ENCODE peak calls at places on chromosomes 2 and 18, in ten cellular contexts. G is GM12878, N is adrenal gland, D is colonic mucosa, Q is brain microvascular endothelial cell, S is neural progenitor cell, A is AG04450, T is fibroblast of lung, Y is astrocyte of the spinal cord, K is AG04449. W is an unnamed sample.

GRCh38 chr2:25041307-25041927 is 459 bp upstream of the EFR3B start:
- DNase-seq in G (no peak), N (peak; percentile 60), D (peak; percentile 73), Q (peak; percentile 37), S (peak; percentile 88), A (no peak), T (peak; percentile 28), Y (peak; percentile 32), K (no peak), W (no peak)

GRCh38 chr2:120600786-120601185 is 134.9 kb upstream of the GLI2 start:
- DNase-seq in G (no peak), N (no peak), D (no peak), Q (no peak), S (no peak), A (no peak), T (no peak), Y (no peak), K (no peak), W (no peak)

GRCh38 chr2:160197587-160197986 is 2.5 kb downstream of the ITGB6 start:
- DNase-seq in G (no peak), N (no peak), D (no peak), Q (no peak), S (no peak), A (no peak), T (no peak), Y (no peak), K (no peak), W (no peak)

GRCh38 chr2:152497481-152498052 is 162.6 kb downstream of the FMNL2 start:
- DNase-seq in G (no peak), N (peak; percentile 62), D (no peak), Q (peak; percentile 81), S (no peak), A (no peak), T (peak; percentile 37), Y (peak; percentile 75), K (no peak), W (no peak)

GRCh38 chr2:28717339-28717758 is 34.3 kb upstream of the PPP1CB start:
- DNase-seq in G (no peak), N (peak; percentile 65), D (peak; percentile 24), Q (peak; percentile 80), S (no peak), A (peak; percentile 32), T (peak; percentile 81), Y (peak; percentile 70), K (no peak), W (no peak)

GRCh38 chr2:45074713-45075112 is 65.5 kb upstream of the SIX2 start:
- DNase-seq in G (no peak), N (no peak), D (no peak), Q (no peak), S (no peak), A (no peak), T (no peak), Y (no peak), K (no peak), W (no peak)

GRCh38 chr2:72619622-72620021 is 206.2 kb downstream of the EXOC6B start:
- DNase-seq in G (no peak), N (no peak), D (no peak), Q (peak; percentile 47), S (peak; percentile 2), A (no peak), T (no peak), Y (no peak), K (no peak), W (no peak)

GRCh38 chr2:205858781-205859478 is 176.6 kb downstream of the NRP2 start:
- DNase-seq in G (no peak), N (no peak), D (no peak), Q (peak; percentile 24), S (no peak), A (no peak), T (peak; percentile 52), Y (no peak), K (no peak), W (no peak)

GRCh38 chr2:225177098-225177497 is 134.8 kb upstream of the DOCK10 start:
- DNase-seq in G (no peak), N (no peak), D (no peak), Q (peak; percentile 6), S (no peak), A (peak; percentile 16), T (peak; percentile 18), Y (peak; percentile 39), K (peak; percentile 47), W (peak; percentile 71)
- TF ChIP-seq CTCF in G (no peak), N (no peak), D (no peak), Q (no peak), S (no peak), A (no peak), T (no peak), Y (no peak), K (peak; percentile 23), W (peak; percentile 32)

DNA sequence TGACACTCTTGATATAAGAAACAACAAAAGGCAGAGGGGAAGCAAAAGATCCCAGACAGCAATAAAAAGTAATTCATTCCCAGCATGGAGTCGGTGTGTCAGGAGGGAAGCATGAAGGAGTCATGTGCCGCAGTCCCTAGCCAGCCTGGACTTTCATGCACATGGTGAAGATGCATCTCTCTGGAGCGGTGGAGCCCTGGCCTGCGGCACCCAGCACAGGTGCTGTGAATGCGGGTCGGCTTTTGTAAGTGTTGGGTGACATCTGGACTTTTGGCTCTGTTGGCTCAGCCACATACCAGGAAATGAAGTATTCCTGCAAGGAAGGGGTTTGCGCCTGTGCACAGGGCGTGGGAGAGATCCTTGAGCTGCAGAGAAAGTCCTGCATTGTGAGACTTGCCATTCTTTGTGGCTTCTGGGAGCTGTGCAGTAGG is 119.4 kb downstream of the COPS8 start:
- DNase-seq in G (no peak), N (no peak), D (no peak), Q (no peak), S (no peak), A (no peak), T (peak; percentile 67), Y (peak; percentile 72), K (no peak), W (no peak)
- H3K4me3 ChIP-seq in G (no peak overlapping the region), N (no peak overlapping the region), D (no peak overlapping the region), Q (no peak overlapping the region), S (no peak overlapping the region), A (no peak overlapping the region), T (no peak overlapping the region), Y (no peak overlapping the region), K (no peak overlapping the region), W (no peak overlapping the region)

DNA sequence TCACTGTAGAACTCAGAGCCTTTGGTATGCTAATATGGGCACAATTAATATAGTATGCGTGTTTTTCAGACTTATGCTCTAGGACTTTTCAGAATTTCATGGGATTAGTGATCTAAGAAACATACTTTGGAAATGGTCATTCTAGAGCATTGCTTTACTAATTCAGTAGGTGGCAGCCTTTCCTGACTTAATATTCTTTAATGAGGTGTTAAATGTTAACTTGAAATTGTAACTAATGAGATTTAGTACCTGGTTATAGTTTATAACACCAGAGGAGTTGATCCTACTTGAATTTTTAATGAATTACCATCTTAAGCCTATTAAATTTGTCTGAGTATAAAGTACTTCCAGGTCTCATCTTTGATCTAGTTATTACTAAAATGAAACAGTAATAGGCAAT is 28.5 kb downstream of the ACTR2 start:
- DNase-seq in G (no peak), N (no peak), D (no peak), Q (no peak), S (no peak), A (no peak), T (no peak), Y (no peak), K (no peak), W (no peak)
- TF ChIP-seq CTCF in G (no peak), N (peak; percentile 17), D (no peak), Q (no peak), S (peak; percentile 23), A (no peak), T (no peak), Y (peak; percentile 22), K (no peak), W (peak; percentile 12)

GRCh38 chr18:70086085-70086484 is 119.4 kb downstream of the RTTN start:
- DNase-seq in G (no peak), N (no peak), D (no peak), Q (no peak), S (no peak), A (no peak), T (no peak), Y (no peak), K (no peak), W (no peak)

GRCh38 chr18:70082430-70082829 is 123.1 kb downstream of the RTTN start:
- DNase-seq in G (no peak), N (no peak), D (no peak), Q (no peak), S (no peak), A (no peak), T (no peak), Y (no peak), K (no peak), W (no peak)

DNA sequence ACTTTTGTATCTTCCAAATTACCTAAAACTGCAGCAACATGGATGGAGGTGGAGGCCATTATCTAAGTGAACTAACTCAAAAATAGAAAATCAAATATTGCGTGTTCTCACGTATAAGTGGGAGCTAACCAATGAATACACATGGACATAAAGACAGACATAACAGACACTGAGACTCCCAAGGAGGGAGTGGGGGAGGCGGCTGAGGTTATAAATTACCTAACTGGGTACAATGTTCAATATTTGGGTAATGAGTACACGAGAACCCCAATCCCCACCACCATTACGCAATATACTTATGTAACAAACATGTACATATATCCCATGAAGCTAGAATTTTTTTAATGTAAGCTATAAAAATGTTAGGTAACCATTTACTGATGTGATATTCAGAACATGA is 119.8 kb downstream of the RTTN start:
- DNase-seq in G (no peak), N (no peak), D (no peak), Q (no peak), S (no peak), A (no peak), T (no peak), Y (no peak), K (no peak), W (no peak)
- H3K4me3 ChIP-seq in G (no peak overlapping the region), N (no peak overlapping the region), D (no peak overlapping the region), Q (no peak overlapping the region), S (no peak overlapping the region), A (no peak overlapping the region), T (no peak overlapping the region), Y (no peak overlapping the region), K (no peak overlapping the region), W (no peak overlapping the region)

GRCh38 chr2:154132827-154133226 is 261.1 kb downstream of the GALNT13 start:
- DNase-seq in G (no peak), N (no peak), D (no peak), Q (no peak), S (no peak), A (no peak), T (no peak), Y (no peak), K (no peak), W (no peak)
- TF ChIP-seq CTCF in G (no peak), N (no peak), D (no peak), Q (no peak), S (no peak), A (no peak), T (no peak), Y (no peak), K (no peak), W (no peak)

DNA sequence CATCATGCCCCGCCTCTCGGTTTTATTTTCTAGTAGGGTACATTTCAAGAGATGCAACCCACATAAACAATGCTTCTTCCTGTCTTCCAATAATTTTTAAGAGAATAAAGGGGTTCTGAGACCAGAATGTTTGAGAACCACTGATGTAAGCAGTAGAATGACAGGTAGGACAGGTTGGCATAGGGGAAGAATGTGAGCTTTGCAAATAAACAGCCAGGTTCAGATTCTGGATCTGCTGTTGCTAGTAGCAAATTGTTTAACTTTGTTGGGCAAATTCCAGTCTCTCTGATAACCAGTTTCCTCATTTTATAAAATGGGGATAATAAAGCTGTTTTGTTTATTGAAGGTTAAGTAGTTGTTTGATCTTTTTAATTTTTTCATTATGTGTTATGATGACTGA is 32.8 kb downstream of the SOCS6 start:
- DNase-seq in G (no peak), N (no peak), D (no peak), Q (no peak), S (no peak), A (no peak), T (no peak), Y (no peak), K (no peak), W (no peak)
- H3K4me3 ChIP-seq in G (no peak overlapping the region), N (no peak overlapping the region), D (no peak overlapping the region), Q (no peak overlapping the region), S (no peak overlapping the region), A (no peak overlapping the region), T (no peak overlapping the region), Y (no peak overlapping the region), K (no peak overlapping the region), W (no peak overlapping the region)

W was measured in AG09309.